ENCODE peak calls at places on chromosomes 12 and 14, in six cellular contexts. One of them, this sample, is unnamed.
A peak's percentile ranks its signal among the peaks of the same experiment; 100 is the strongest.

GRCh38 chr12:25864287-25864686 is 94.2 kb upstream of the RASSF8 start:
- DNase-seq in stimulated activated CD8-positive, alpha-beta memory T cell treated with anti-CD3 and anti-CD28 coated beads, Interleukin-7, amount 100 ng/mL, for 4 hours: no peak
- DNase-seq in PC-9: no peak
- DNase-seq in GM03348: peak; percentile 63
- DNase-seq in endothelial cell: no peak
- DNase-seq in lower leg skin: no peak
- DNase-seq in this sample: no peak

GRCh38 chr14:99636487-99636886 is 8.4 kb upstream of the HHIPL1 start:
- DNase-seq in stimulated activated CD8-positive, alpha-beta memory T cell treated with anti-CD3 and anti-CD28 coated beads, Interleukin-7, amount 100 ng/mL, for 4 hours: no peak
- DNase-seq in PC-9: no peak
- DNase-seq in lower leg skin: no peak
- DNase-seq in GM03348: no peak
- DNase-seq in endothelial cell: no peak
- DNase-seq in this sample: no peak

GRCh38 chr12:114025935-114026334 is 59.8 kb upstream of the RBM19 start:
- DNase-seq in stimulated activated CD8-positive, alpha-beta memory T cell treated with anti-CD3 and anti-CD28 coated beads, Interleukin-7, amount 100 ng/mL, for 4 hours: no peak
- DNase-seq in GM03348: no peak
- DNase-seq in endothelial cell: no peak
- DNase-seq in lower leg skin: no peak
- DNase-seq in PC-9: no peak
- DNase-seq in this sample: no peak

GRCh38 chr14:104149617-104150141 is 11.3 kb downstream of the KIF26A start:
- DNase-seq in lower leg skin: no peak
- DNase-seq in GM03348: no peak
- DNase-seq in stimulated activated CD8-positive, alpha-beta memory T cell treated with anti-CD3 and anti-CD28 coated beads, Interleukin-7, amount 100 ng/mL, for 4 hours: no peak
- DNase-seq in endothelial cell: peak; percentile 55
- DNase-seq in PC-9: no peak
- DNase-seq in this sample: peak; percentile 87

GRCh38 chr12:47812797-47813490 is 6.8 kb downstream of the HDAC7 start:
- DNase-seq in stimulated activated CD8-positive, alpha-beta memory T cell treated with anti-CD3 and anti-CD28 coated beads, Interleukin-7, amount 100 ng/mL, for 4 hours: peak; percentile 92
- DNase-seq in lower leg skin: peak; percentile 97
- DNase-seq in GM03348: peak; percentile 91
- DNase-seq in endothelial cell: peak; percentile 60
- DNase-seq in PC-9: peak; percentile 79
- DNase-seq in this sample: peak; percentile 86

GRCh38 chr14:39859314-39859713 is 427.1 kb upstream of the FBXO33 start:
- DNase-seq in PC-9: no peak
- DNase-seq in stimulated activated CD8-positive, alpha-beta memory T cell treated with anti-CD3 and anti-CD28 coated beads, Interleukin-7, amount 100 ng/mL, for 4 hours: no peak
- DNase-seq in GM03348: no peak
- DNase-seq in lower leg skin: no peak
- DNase-seq in endothelial cell: no peak
- DNase-seq in this sample: no peak

GRCh38 chr12:112439769-112440168 is 21.0 kb downstream of the PTPN11 start:
- DNase-seq in GM03348: no peak
- DNase-seq in PC-9: no peak
- DNase-seq in stimulated activated CD8-positive, alpha-beta memory T cell treated with anti-CD3 and anti-CD28 coated beads, Interleukin-7, amount 100 ng/mL, for 4 hours: no peak
- DNase-seq in lower leg skin: no peak
- DNase-seq in endothelial cell: no peak
- DNase-seq in this sample: no peak

GRCh38 chr14:79500489-79500888 is 710.8 kb downstream of the DIO2 start:
- DNase-seq in endothelial cell: no peak
- DNase-seq in stimulated activated CD8-positive, alpha-beta memory T cell treated with anti-CD3 and anti-CD28 coated beads, Interleukin-7, amount 100 ng/mL, for 4 hours: no peak
- DNase-seq in GM03348: no peak
- DNase-seq in lower leg skin: no peak
- DNase-seq in PC-9: no peak
- DNase-seq in this sample: no peak

GRCh38 chr12:6093764-6094163 is 30.7 kb downstream of the VWF start:
- DNase-seq in endothelial cell: no peak
- DNase-seq in lower leg skin: peak; percentile 59
- DNase-seq in PC-9: peak; percentile 68
- DNase-seq in GM03348: no peak
- DNase-seq in stimulated activated CD8-positive, alpha-beta memory T cell treated with anti-CD3 and anti-CD28 coated beads, Interleukin-7, amount 100 ng/mL, for 4 hours: no peak
- DNase-seq in this sample: no peak

GRCh38 chr14:57712101-57712500 is 153.8 kb downstream of the SLC35F4 start:
- DNase-seq in stimulated activated CD8-positive, alpha-beta memory T cell treated with anti-CD3 and anti-CD28 coated beads, Interleukin-7, amount 100 ng/mL, for 4 hours: no peak
- DNase-seq in PC-9: no peak
- DNase-seq in GM03348: no peak
- DNase-seq in lower leg skin: no peak
- DNase-seq in endothelial cell: no peak
- DNase-seq in this sample: no peak

GRCh38 chr14:36944307-36945010 is 227.9 kb downstream of the SLC25A21 start:
- DNase-seq in lower leg skin: no peak
- DNase-seq in stimulated activated CD8-positive, alpha-beta memory T cell treated with anti-CD3 and anti-CD28 coated beads, Interleukin-7, amount 100 ng/mL, for 4 hours: no peak
- DNase-seq in GM03348: peak; percentile 38
- DNase-seq in PC-9: no peak
- DNase-seq in endothelial cell: no peak
- DNase-seq in this sample: no peak

GRCh38 chr12:29164477-29165163 is 15.5 kb downstream of the FAR2 start:
- DNase-seq in PC-9: peak; percentile 71
- DNase-seq in endothelial cell: no peak
- DNase-seq in GM03348: peak; percentile 23
- DNase-seq in lower leg skin: no peak
- DNase-seq in stimulated activated CD8-positive, alpha-beta memory T cell treated with anti-CD3 and anti-CD28 coated beads, Interleukin-7, amount 100 ng/mL, for 4 hours: no peak
- DNase-seq in this sample: no peak

GRCh38 chr14:61489002-61489401 is 167.6 kb downstream of the PRKCH start:
- DNase-seq in lower leg skin: no peak
- DNase-seq in stimulated activated CD8-positive, alpha-beta memory T cell treated with anti-CD3 and anti-CD28 coated beads, Interleukin-7, amount 100 ng/mL, for 4 hours: no peak
- DNase-seq in PC-9: no peak
- DNase-seq in endothelial cell: no peak
- DNase-seq in GM03348: no peak
- DNase-seq in this sample: no peak

GRCh38 chr12:113242018-113242418 is 20.8 kb downstream of the TPCN1 start:
- DNase-seq in PC-9: peak; percentile 96
- DNase-seq in lower leg skin: peak; percentile 87
- DNase-seq in stimulated activated CD8-positive, alpha-beta memory T cell treated with anti-CD3 and anti-CD28 coated beads, Interleukin-7, amount 100 ng/mL, for 4 hours: no peak
- DNase-seq in GM03348: no peak
- DNase-seq in endothelial cell: no peak
- DNase-seq in this sample: no peak

GRCh38 chr12:110266980-110267620 is 13.9 kb upstream of the ATP2A2 start:
- DNase-seq in endothelial cell: no peak
- DNase-seq in GM03348: peak; percentile 71
- DNase-seq in PC-9: no peak
- DNase-seq in stimulated activated CD8-positive, alpha-beta memory T cell treated with anti-CD3 and anti-CD28 coated beads, Interleukin-7, amount 100 ng/mL, for 4 hours: no peak
- DNase-seq in lower leg skin: no peak
- DNase-seq in this sample: no peak

GRCh38 chr12:103423061-103423473 is 72.7 kb downstream of the C12orf42 start:
- DNase-seq in GM03348: no peak
- DNase-seq in PC-9: no peak
- DNase-seq in stimulated activated CD8-positive, alpha-beta memory T cell treated with anti-CD3 and anti-CD28 coated beads, Interleukin-7, amount 100 ng/mL, for 4 hours: no peak
- DNase-seq in endothelial cell: no peak
- DNase-seq in lower leg skin: no peak
- DNase-seq in this sample: no peak

GRCh38 chr14:37668646-37669045 is 73.2 kb downstream of the TTC6 start:
- DNase-seq in endothelial cell: no peak
- DNase-seq in lower leg skin: no peak
- DNase-seq in GM03348: no peak
- DNase-seq in PC-9: no peak
- DNase-seq in stimulated activated CD8-positive, alpha-beta memory T cell treated with anti-CD3 and anti-CD28 coated beads, Interleukin-7, amount 100 ng/mL, for 4 hours: no peak
- DNase-seq in this sample: no peak